ENCODE peak calls at places on chromosomes 4 and X, in five cellular contexts. I, Z, H, N and J are unnamed samples.

GRCh38 chr4:16669036-16669435 is 229.4 kb downstream of the LDB2 start:
- DNase-seq in I (no peak), Z (no peak), H (no peak), N (no peak), J (no peak)

GRCh38 chrX:84907324-84907946 is 96.2 kb upstream of the APOOL start:
- DNase-seq in I (no peak), Z (no peak), H (no peak), N (no peak), J (no peak)

GRCh38 chr4:100075486-100076270 is 114.6 kb downstream of the DDIT4L start:
- DNase-seq in I (no peak), Z (no peak), H (no peak), N (no peak), J (no peak)

GRCh38 chr4:41933997-41934812 is 1.0 kb upstream of the TMEM33 start:
- DNase-seq in I (no peak), Z (no peak), H (no peak), N (no peak), J (no peak)

GRCh38 chr4:53558061-53558801 is 33.1 kb downstream of the LNX1 start:
- DNase-seq in I (peak; percentile 88), Z (no peak), H (no peak), N (no peak), J (no peak)

GRCh38 chrX:154486396-154487207 is at the start of gene UBL4A:
- DNase-seq in I (peak; percentile 16), Z (peak; percentile 47), H (peak; percentile 24), N (peak; percentile 26), J (peak; percentile 38)

GRCh38 chr4:40055379-40055872 is 1.2 kb upstream of the N4BP2 start:
- DNase-seq in I (no peak), Z (no peak), H (no peak), N (no peak), J (no peak)

GRCh38 chr4:8110071-8110986 is 48.3 kb downstream of the ABLIM2 start:
- DNase-seq in I (no peak), Z (no peak), H (no peak), N (no peak), J (no peak)

GRCh38 chr4:36038521-36038920 is 205.8 kb downstream of the ARAP2 start:
- DNase-seq in I (no peak), Z (no peak), H (no peak), N (no peak), J (no peak)

GRCh38 chr4:7595883-7596535 is 161.3 kb upstream of the PSAPL1 start:
- DNase-seq in I (no peak), Z (no peak), H (no peak), N (no peak), J (no peak)

GRCh38 chr4:932713-933070 is 432 bp downstream of the TMEM175 start:
- DNase-seq in I (no peak), Z (no peak), H (no peak), N (no peak), J (no peak)

GRCh38 chrX:153626863-153627674 is 19.9 kb upstream of the DUSP9 start:
- DNase-seq in I (no peak), Z (no peak), H (no peak), N (no peak), J (no peak)

GRCh38 chr4:19857405-19857804 is 394.3 kb upstream of the SLIT2 start:
- DNase-seq in I (no peak), Z (no peak), H (no peak), N (no peak), J (no peak)

GRCh38 chr4:173231916-173232315 is 63.3 kb downstream of the GALNT7 start:
- DNase-seq in I (peak; percentile 16), Z (no peak), H (no peak), N (no peak), J (no peak)

GRCh38 chrX:77009691-77010090 is 437.5 kb upstream of the FGF16 start:
- DNase-seq in I (no peak), Z (no peak), H (no peak), N (no peak), J (no peak)